ENCODE peak calls at places on chromosomes 6 and 20, in six cellular contexts. Z, T, H, L, V and S are unnamed samples.
A peak's percentile ranks its signal among the peaks of the same experiment; 100 is the strongest.

GRCh38 chr6:145848555-145848954 is 34.0 kb upstream of the FBXO30 start:
- DNase-seq in Z (no peak), T (no peak), H (no peak), L (no peak), V (no peak), S (no peak)

GRCh38 chr6:41466437-41466990 is 79.7 kb upstream of the FOXP4 start:
- DNase-seq in Z (no peak), T (no peak), H (no peak), L (no peak), V (no peak), S (no peak)

GRCh38 chr6:72770959-72771358 is 149.1 kb downstream of the KCNQ5 start:
- DNase-seq in Z (no peak), T (no peak), H (no peak), L (no peak), V (no peak), S (no peak)

GRCh38 chr6:108839068-108839467 is 9.2 kb upstream of the ARMC2 start:
- DNase-seq in Z (no peak), T (no peak), H (no peak), L (no peak), V (no peak), S (no peak)

GRCh38 chr6:39786636-39787035 is 5.5 kb upstream of the DAAM2 start:
- DNase-seq in Z (no peak), T (no peak), H (no peak), L (no peak), V (no peak), S (no peak)

GRCh38 chr6:8434727-8435092 is 635 bp downstream of the SLC35B3 start:
- DNase-seq in Z (no peak), T (no peak), H (no peak), L (no peak), V (no peak), S (no peak)

GRCh38 chr6:158408552-158409130 is 96.4 kb downstream of the TULP4 start:
- DNase-seq in Z (peak; percentile 68), T (peak; percentile 84), H (no peak), L (peak; percentile 76), V (no peak), S (no peak)

GRCh38 chr6:147170269-147170668 is 33.9 kb upstream of the STXBP5 start:
- DNase-seq in Z (no peak), T (no peak), H (no peak), L (peak; percentile 95), V (no peak), S (no peak)

GRCh38 chr6:131413191-131413830 is 159.7 kb upstream of the ARG1 start:
- DNase-seq in Z (no peak), T (no peak), H (no peak), L (no peak), V (no peak), S (no peak)

GRCh38 chr6:24227556-24227955 is 101.5 kb downstream of the NRSN1 start:
- DNase-seq in Z (no peak), T (no peak), H (no peak), L (no peak), V (no peak), S (no peak)

GRCh38 chr6:108114861-108115597 is 40.5 kb upstream of the OSTM1 start:
- DNase-seq in Z (peak; percentile 77), T (peak; percentile 70), H (peak; percentile 92), L (peak; percentile 55), V (no peak), S (peak; percentile 62)

GRCh38 chr20:45765307-45765910 is 26.3 kb downstream of the WFDC3 start:
- DNase-seq in Z (no peak), T (no peak), H (no peak), L (no peak), V (no peak), S (no peak)

GRCh38 chr6:85580878-85581267 is 12.8 kb downstream of the SNX14 start:
- DNase-seq in Z (no peak), T (peak; percentile 68), H (no peak), L (peak; percentile 78), V (peak; percentile 45), S (no peak)

GRCh38 chr6:41757931-41758640 is 10.9 kb upstream of the PGC start:
- DNase-seq in Z (no peak), T (no peak), H (no peak), L (peak; percentile 29), V (no peak), S (no peak)

GRCh38 chr6:4983322-4983721 is 20.5 kb downstream of the RPP40 start:
- DNase-seq in Z (no peak), T (no peak), H (peak; percentile 57), L (no peak), V (no peak), S (no peak)

GRCh38 chr20:64038252-64038578 is 2.2 kb downstream of the C20orf204 start:
- DNase-seq in Z (no peak), T (no peak), H (no peak), L (no peak), V (no peak), S (peak; percentile 34)

GRCh38 chr6:160013987-160014868 is 45.3 kb downstream of the IGF2R start:
- DNase-seq in Z (no peak), T (no peak), H (no peak), L (peak; percentile 40), V (no peak), S (no peak)

GRCh38 chr20:47350181-47350550 is 6.3 kb downstream of the ZMYND8 start:
- DNase-seq in Z (no peak), T (no peak), H (no peak), L (no peak), V (no peak), S (no peak)

GRCh38 chr6:46963039-46963438 is 41.3 kb upstream of the ADGRF5 start:
- DNase-seq in Z (no peak), T (no peak), H (no peak), L (no peak), V (no peak), S (no peak)

GRCh38 chr20:35953411-35954199 is 697 bp downstream of the SCAND1 start:
- DNase-seq in Z (peak; percentile 77), T (peak; percentile 51), H (peak; percentile 91), L (peak; percentile 28), V (peak; percentile 61), S (peak; percentile 52)

GRCh38 chr6:122049341-122049740 is 350.1 kb upstream of the HSF2 start:
- DNase-seq in Z (no peak), T (peak; percentile 29), H (no peak), L (peak; percentile 38), V (no peak), S (no peak)

GRCh38 chr6:108989700-108990099 is 104.9 kb downstream of the SESN1 start:
- DNase-seq in Z (no peak), T (no peak), H (no peak), L (no peak), V (peak; percentile 61), S (no peak)

GRCh38 chr6:169985121-169986015 is 233.9 kb downstream of the ERMARD start:
- DNase-seq in Z (peak; percentile 48), T (no peak), H (no peak), L (no peak), V (no peak), S (peak; percentile 35)

GRCh38 chr20:62940875-62941274 is 2.9 kb downstream of the GID8 start:
- DNase-seq in Z (no peak), T (no peak), H (no peak), L (no peak), V (no peak), S (peak; percentile 10)

GRCh38 chr6:10424005-10424404 is 9.1 kb upstream of the TFAP2A start:
- DNase-seq in Z (no peak), T (no peak), H (no peak), L (no peak), V (no peak), S (no peak)

GRCh38 chr6:145142958-145143357 is 592.4 kb downstream of the EPM2A start:
- DNase-seq in Z (no peak), T (no peak), H (no peak), L (no peak), V (no peak), S (no peak)

GRCh38 chr20:49658508-49658907 is 55.2 kb downstream of the B4GALT5 start:
- DNase-seq in Z (no peak), T (no peak), H (no peak), L (no peak), V (no peak), S (no peak)

GRCh38 chr6:33417903-33418689 is at the start of gene CUTA:
- DNase-seq in Z (peak; percentile 100), T (peak; percentile 100), H (peak; percentile 100), L (peak; percentile 100), V (peak; percentile 99), S (peak; percentile 100)
- TF ChIP-seq POLR2A in Z (peak; percentile 89), T (no peak), H (no peak), L (no peak), V (peak; percentile 31), S (peak; percentile 51)

GRCh38 chr20:2800590-2801458 is at the start of gene CPXM1:
- DNase-seq in Z (no peak), T (no peak), H (peak; percentile 69), L (no peak), V (no peak), S (no peak)
- H3K4me3 ChIP-seq in Z (no peak within 1 kb of the TSS), T (peak within 1 kb of the TSS; percentile 34), H (no peak within 1 kb of the TSS), L (peak within 1 kb of the TSS; percentile 25), V (peak within 1 kb of the TSS; percentile 36), S (no peak within 1 kb of the TSS)

DNA sequence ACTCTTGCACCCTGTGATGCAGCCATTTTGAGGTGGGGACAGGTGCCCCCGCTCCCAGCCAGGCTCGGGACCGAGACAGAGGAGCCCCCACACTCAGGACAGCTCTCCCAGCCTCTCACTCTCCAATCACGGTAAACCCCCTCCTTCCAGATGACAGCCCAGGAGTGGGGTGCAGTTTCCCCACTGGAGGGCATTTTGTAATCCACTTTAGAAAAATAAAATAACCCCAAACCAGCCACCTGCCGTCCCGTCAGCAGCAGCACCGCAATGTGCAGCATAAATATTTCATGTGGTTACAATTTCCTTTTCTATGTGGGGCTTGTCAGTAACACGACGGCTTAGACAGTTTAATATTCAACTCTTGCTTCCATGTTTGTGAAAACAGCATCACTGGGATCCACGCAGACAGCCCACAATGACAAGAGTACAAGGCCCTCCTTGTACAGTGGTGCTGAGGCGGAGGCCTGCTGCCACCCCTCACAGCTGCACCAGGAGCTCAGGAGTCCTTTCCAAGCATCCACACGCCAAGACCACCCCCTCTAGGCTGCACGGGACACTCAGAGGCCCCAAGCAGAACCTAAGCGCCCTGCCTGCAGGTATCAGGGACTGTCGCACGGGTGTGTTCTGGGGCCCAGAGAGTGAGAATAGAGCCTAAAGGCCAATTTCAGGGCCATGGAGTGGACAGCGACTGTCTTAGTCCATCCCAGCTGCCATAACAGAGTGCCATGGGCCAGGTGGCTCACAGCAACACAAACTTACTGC is 116.7 kb downstream of the JPH2 start:
- DNase-seq in Z (no peak), T (no peak), H (peak; percentile 69), L (no peak), V (peak; percentile 23), S (no peak)
- TF ChIP-seq CTCF in Z (no peak), T (no peak), H (no peak), L (no peak), V (no peak), S (no peak)

GRCh38 chr20:44536139-44536538 is 14.3 kb upstream of the SERINC3 start:
- DNase-seq in Z (no peak), T (no peak), H (no peak), L (no peak), V (no peak), S (no peak)

GRCh38 chr20:44532981-44533331 is 11.1 kb upstream of the SERINC3 start:
- DNase-seq in Z (no peak), T (no peak), H (no peak), L (peak; percentile 58), V (no peak), S (no peak)

GRCh38 chr20:44533928-44534327 is 12.1 kb upstream of the SERINC3 start:
- DNase-seq in Z (no peak), T (no peak), H (no peak), L (no peak), V (no peak), S (no peak)

GRCh38 chr20:44528309-44528708 is 6.4 kb upstream of the SERINC3 start:
- DNase-seq in Z (no peak), T (no peak), H (no peak), L (no peak), V (no peak), S (no peak)

GRCh38 chr20:44532248-44532980 is 10.5 kb upstream of the SERINC3 start:
- DNase-seq in Z (no peak), T (no peak), H (no peak), L (no peak), V (no peak), S (no peak)
- TF ChIP-seq POLR2A in Z (no peak), T (no peak), H (no peak), L (no peak), V (no peak), S (no peak)